ENCODE peak calls at places on chromosomes 4 and X, in seven cellular contexts. J is GM12892, Q is gastrocnemius medialis, H is upper lobe of left lung, A is vagina, O is adrenal gland, Y is breast epithelium. R is an unnamed sample.
A peak's percentile ranks its signal among the peaks of the same experiment; 100 is the strongest.

GRCh38 chr4:176302283-176303275 is 17.2 kb upstream of the SPCS3 start:
- DNase-seq in J (no peak), Q (no peak), H (no peak), A (no peak), O (no peak), Y (no peak), R (no peak)

GRCh38 chrX:3435057-3435456 is 88.6 kb upstream of the MXRA5 start:
- DNase-seq in J (no peak), Q (no peak), H (no peak), A (no peak), O (no peak), Y (no peak), R (no peak)

GRCh38 chr4:73170518-73171198 is 87.9 kb downstream of the ANKRD17 start:
- DNase-seq in J (no peak), Q (no peak), H (no peak), A (no peak), O (no peak), Y (peak; percentile 20), R (no peak)

GRCh38 chr4:7980036-7980435 is 40.4 kb upstream of the AFAP1 start:
- DNase-seq in J (no peak), Q (no peak), H (no peak), A (no peak), O (no peak), Y (no peak), R (no peak)

GRCh38 chr4:38785901-38786402 is 3.2 kb upstream of the TLR10 start:
- DNase-seq in J (no peak), Q (no peak), H (peak; percentile 33), A (no peak), O (peak; percentile 49), Y (no peak), R (no peak)

GRCh38 chrX:19683817-19684216 is 168.5 kb upstream of the MAP3K15 start:
- DNase-seq in J (no peak), Q (no peak), H (no peak), A (no peak), O (no peak), Y (no peak), R (no peak)

GRCh38 chr4:97013309-97014106 is 1129.8 kb downstream of the STPG2 start:
- DNase-seq in J (no peak), Q (no peak), H (no peak), A (no peak), O (no peak), Y (no peak), R (no peak)

GRCh38 chrX:107730298-107730655 is 45.3 kb downstream of the TSC22D3 start:
- DNase-seq in J (no peak), Q (no peak), H (no peak), A (no peak), O (no peak), Y (no peak), R (no peak)

GRCh38 chr4:52096048-52096447 is 44.9 kb downstream of the SPATA18 start:
- DNase-seq in J (no peak), Q (no peak), H (no peak), A (no peak), O (no peak), Y (no peak), R (no peak)

GRCh38 chrX:10906861-10907260 is 204.3 kb upstream of the HCCS start:
- DNase-seq in J (no peak), Q (no peak), H (no peak), A (no peak), O (no peak), Y (no peak), R (no peak)

GRCh38 chrX:110045988-110046387 is 43.1 kb downstream of the TMEM164 start:
- DNase-seq in J (no peak), Q (no peak), H (no peak), A (no peak), O (no peak), Y (no peak), R (no peak)

GRCh38 chrX:12896935-12897334 is 9.5 kb upstream of the TLR8 start:
- DNase-seq in J (no peak), Q (no peak), H (no peak), A (no peak), O (no peak), Y (no peak), R (no peak)

GRCh38 chr4:139315221-139315675 is 13.0 kb upstream of the NDUFC1 start:
- DNase-seq in J (no peak), Q (no peak), H (no peak), A (no peak), O (peak; percentile 25), Y (no peak), R (no peak)

GRCh38 chrX:19616959-19617358 is 101.7 kb upstream of the MAP3K15 start:
- DNase-seq in J (no peak), Q (no peak), H (no peak), A (no peak), O (no peak), Y (no peak), R (no peak)

GRCh38 chr4:182486895-182487294 is 243.7 kb downstream of the TENM3 start:
- DNase-seq in J (no peak), Q (no peak), H (no peak), A (no peak), O (no peak), Y (no peak), R (no peak)

GRCh38 chr4:62531250-62531649 is 1331.1 kb downstream of the ADGRL3 start:
- DNase-seq in J (no peak), Q (no peak), H (no peak), A (no peak), O (no peak), Y (no peak), R (no peak)

GRCh38 chrX:44432641-44433040 is 89.2 kb upstream of the EFHC2 start:
- DNase-seq in J (no peak), Q (peak; percentile 15), H (no peak), A (no peak), O (no peak), Y (no peak), R (no peak)

GRCh38 chr4:151462554-151462953 is 53.6 kb downstream of the FHIP1A start:
- DNase-seq in J (no peak), Q (no peak), H (no peak), A (no peak), O (no peak), Y (no peak), R (no peak)

GRCh38 chr4:13302876-13303275 is 181.3 kb downstream of the RAB28 start:
- DNase-seq in J (no peak), Q (no peak), H (no peak), A (no peak), O (no peak), Y (no peak), R (no peak)

GRCh38 chr4:173332963-173333657 is 1.0 kb downstream of the HMGB2 start:
- DNase-seq in J (no peak), Q (no peak), H (no peak), A (no peak), O (no peak), Y (no peak), R (no peak)

GRCh38 chr4:173333658-173334084 is 487 bp downstream of the HMGB2 start:
- DNase-seq in J (peak; percentile 22), Q (peak; percentile 21), H (peak; percentile 94), A (no peak), O (peak; percentile 53), Y (peak; percentile 29), R (no peak)

GRCh38 chr4:173328236-173328901 is 5.8 kb downstream of the HMGB2 start:
- DNase-seq in J (no peak), Q (no peak), H (no peak), A (no peak), O (no peak), Y (no peak), R (no peak)

GRCh38 chr4:173332021-173332487 is 2.1 kb downstream of the HMGB2 start:
- DNase-seq in J (no peak), Q (no peak), H (no peak), A (no peak), O (no peak), Y (no peak), R (no peak)

GRCh38 chr4:173330590-173330989 is 3.6 kb downstream of the HMGB2 start:
- DNase-seq in J (no peak), Q (no peak), H (no peak), A (no peak), O (no peak), Y (no peak), R (no peak)
- TF ChIP-seq POLR2A in J (no peak), Q (no peak), H (no peak), A (no peak), O (no peak), Y (no peak), R (no peak)

GRCh38 chr4:27506401-27506800 is 645.8 kb downstream of the STIM2 start:
- DNase-seq in J (no peak), Q (no peak), H (no peak), A (no peak), O (no peak), Y (no peak), R (no peak)
- TF ChIP-seq POLR2A in J (no peak), Q (no peak), H (no peak), A (no peak), O (no peak), Y (no peak), R (no peak)

GRCh38 chr4:993111-994029 is at the start of gene SLC26A1:
- DNase-seq in J (no peak), Q (no peak), H (peak; percentile 80), A (no peak), O (peak; percentile 90), Y (no peak), R (no peak)
- TF ChIP-seq POLR2A in J (no peak), Q (no peak), H (no peak), A (no peak), O (peak; percentile 71), Y (no peak), R (no peak)

GRCh38 chrX:153725039-153725831 is 579 bp downstream of the ABCD1 start:
- DNase-seq in J (no peak), Q (no peak), H (peak; percentile 78), A (no peak), O (no peak), Y (no peak), R (no peak)

GRCh38 chrX:153728095-153728494 is 3.4 kb downstream of the ABCD1 start:
- DNase-seq in J (no peak), Q (no peak), H (no peak), A (no peak), O (no peak), Y (no peak), R (no peak)

GRCh38 chrX:153727108-153727931 is 2.7 kb downstream of the ABCD1 start:
- DNase-seq in J (no peak), Q (peak; percentile 62), H (no peak), A (no peak), O (peak; percentile 81), Y (no peak), R (no peak)

GRCh38 chrX:153725832-153726285 is 1.2 kb downstream of the ABCD1 start:
- DNase-seq in J (no peak), Q (no peak), H (peak; percentile 85), A (no peak), O (no peak), Y (no peak), R (no peak)

DNA sequence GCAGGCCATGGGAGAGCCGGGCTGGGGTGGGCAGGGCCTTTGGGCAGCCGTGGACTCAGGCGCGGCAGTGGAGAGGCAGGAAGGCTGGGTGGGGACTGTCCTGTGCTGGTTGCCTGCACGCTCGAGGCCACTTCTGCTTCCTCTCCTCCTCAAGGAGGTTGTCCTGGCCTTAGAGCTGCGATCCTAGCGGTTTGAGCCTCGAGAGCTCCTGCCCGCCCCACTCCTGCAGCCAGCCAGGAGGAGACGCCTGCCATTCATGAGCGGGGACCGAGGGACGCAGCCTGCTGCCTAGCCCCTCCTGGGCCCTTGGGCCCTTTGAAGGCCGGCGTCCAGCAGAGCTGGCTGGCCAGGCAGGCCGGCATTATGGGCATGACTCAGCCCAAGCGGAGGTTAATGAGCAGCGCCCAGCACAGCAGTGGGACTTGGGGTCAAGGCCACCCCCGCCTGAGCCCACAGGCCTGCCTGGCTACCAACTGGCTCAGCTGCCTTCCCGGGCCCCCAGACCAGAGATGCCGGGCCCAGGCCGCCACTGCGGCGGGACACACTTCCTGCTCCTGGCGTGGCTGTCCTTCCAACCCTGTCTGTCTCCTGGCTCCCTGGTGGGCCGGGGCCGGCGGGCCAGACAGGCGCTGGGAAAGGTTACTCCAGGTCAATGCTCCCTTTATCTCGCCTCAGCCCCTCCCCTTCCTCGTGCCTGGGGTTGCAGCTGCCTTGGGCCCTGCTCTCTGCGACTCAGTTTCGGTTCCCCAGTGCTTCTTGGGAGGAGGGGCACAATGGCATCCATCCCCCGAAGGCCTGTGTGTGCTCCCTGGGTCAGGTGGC is 1.8 kb downstream of the ABCD1 start:
- DNase-seq in J (peak; percentile 82), Q (peak; percentile 47), H (peak; percentile 88), A (no peak), O (peak; percentile 88), Y (no peak), R (peak; percentile 92)
- TF ChIP-seq POLR2A in J (no peak), Q (no peak), H (peak; percentile 32), A (no peak), O (peak; percentile 57), Y (no peak), R (no peak)

R was measured in esophagus muscularis mucosa.